ENCODE peak calls at places on chromosomes 13 and 19, in four cellular contexts. One of them, this sample, is unnamed.

GRCh38 chr13:78192721-78193120 is 274.1 kb upstream of the EDNRB start:
- DNase-seq in HCEC 1CT: peak
- DNase-seq in AG10803: peak
- DNase-seq in NCI-H2081: no peak
- DNase-seq in this sample: no peak

GRCh38 chr13:97521726-97522125 is 87.8 kb downstream of the RAP2A start:
- DNase-seq in HCEC 1CT: no peak
- DNase-seq in AG10803: no peak
- DNase-seq in NCI-H2081: no peak
- DNase-seq in this sample: no peak

GRCh38 chr19:19406878-19407639 is 1.6 kb downstream of the GATAD2A start:
- DNase-seq in HCEC 1CT: peak
- DNase-seq in AG10803: peak
- DNase-seq in NCI-H2081: no peak
- DNase-seq in this sample: no peak

GRCh38 chr13:66795636-66796035 is 434.5 kb downstream of the PCDH9 start:
- DNase-seq in HCEC 1CT: no peak
- DNase-seq in AG10803: no peak
- DNase-seq in NCI-H2081: no peak
- DNase-seq in this sample: no peak

GRCh38 chr19:28037186-28037585 is 1175.8 kb downstream of the UQCRFS1 start:
- DNase-seq in HCEC 1CT: no peak
- DNase-seq in AG10803: no peak
- DNase-seq in NCI-H2081: no peak
- DNase-seq in this sample: no peak

GRCh38 chr19:15304140-15304705 is 28.1 kb downstream of the BRD4 start:
- DNase-seq in HCEC 1CT: no peak
- DNase-seq in AG10803: peak
- DNase-seq in NCI-H2081: peak
- DNase-seq in this sample: no peak

GRCh38 chr19:33898062-33898677 is 101.5 kb downstream of the KCTD15 start:
- DNase-seq in HCEC 1CT: no peak
- DNase-seq in AG10803: no peak
- DNase-seq in NCI-H2081: no peak
- DNase-seq in this sample: no peak

GRCh38 chr19:19751846-19752245 is 18.9 kb upstream of the ZNF14 start:
- DNase-seq in HCEC 1CT: no peak
- DNase-seq in AG10803: no peak
- DNase-seq in NCI-H2081: no peak
- DNase-seq in this sample: no peak

GRCh38 chr19:14003279-14004051 is 2.7 kb downstream of the RFX1 start:
- DNase-seq in HCEC 1CT: no peak
- DNase-seq in AG10803: peak
- DNase-seq in NCI-H2081: no peak
- DNase-seq in this sample: no peak

This sample was measured in ascending aorta.